ENCODE peak calls at places on chromosomes 13 and 19, in nine cellular contexts. V is transverse colon; N is PC-3; S is ovary; L is heart right ventricle; Q is SK-N-SH; H is CD4-positive, alpha-beta T cell; F is tibial nerve; R is OCI-LY7. P is an unnamed sample. For H3K9me3, the result is how much of the 10 kb centered on the place peaks cover.

GRCh38 chr13:97011446-97012131 is 17.3 kb upstream of the OXGR1 start:
- DNase-seq in V (no peak), N (no peak), S (no peak), L (no peak), Q (no peak), H (no peak), F (no peak), R (no peak), P (no peak)

GRCh38 chr19:30662211-30662861 is 290.2 kb downstream of the ZNF536 start:
- DNase-seq in V (no peak), N (no peak), S (no peak), L (no peak), Q (no peak), H (no peak), F (no peak), R (no peak), P (no peak)

GRCh38 chr19:10612515-10613119 is 12.7 kb upstream of the SLC44A2 start:
- DNase-seq in V (peak), N (no peak), S (no peak), L (peak), Q (peak), H (no peak), F (peak), R (no peak), P (no peak)

GRCh38 chr13:102729560-102730275 is 34.9 kb upstream of the METTL21C start:
- DNase-seq in V (no peak), N (peak), S (no peak), L (no peak), Q (no peak), H (no peak), F (no peak), R (no peak), P (no peak)

GRCh38 chr19:2848625-2849024 is 7.3 kb downstream of the ZNF555 start:
- DNase-seq in V (no peak), N (no peak), S (no peak), L (no peak), Q (no peak), H (no peak), F (no peak), R (no peak), P (no peak)

GRCh38 chr13:113110852-113111315 is 5.3 kb downstream of the F7 start:
- DNase-seq in V (peak), N (no peak), S (no peak), L (no peak), Q (peak), H (no peak), F (no peak), R (no peak), P (peak)

GRCh38 chr19:55647732-55648656 is at the start of gene CCDC106:
- DNase-seq in V (peak), N (peak), S (peak), L (peak), Q (peak), H (no peak), F (peak), R (peak), P (no peak)

GRCh38 chr13:34349091-34349722 is 531.3 kb downstream of the RFC3 start:
- DNase-seq in V (peak), N (peak), S (no peak), L (peak), Q (no peak), H (no peak), F (peak), R (no peak), P (no peak)

GRCh38 chr19:29741226-29741625 is 26.2 kb upstream of the C19orf12 start:
- DNase-seq in V (no peak), N (no peak), S (no peak), L (no peak), Q (no peak), H (no peak), F (no peak), R (no peak), P (no peak)

GRCh38 chr13:20340759-20341161 is 108.6 kb upstream of the GJB6 start:
- DNase-seq in V (no peak), N (no peak), S (no peak), L (no peak), Q (no peak), H (no peak), F (peak), R (no peak), P (no peak)

GRCh38 chr13:33787051-33787591 is 30.8 kb upstream of the RFC3 start:
- DNase-seq in V (no peak), N (no peak), S (no peak), L (no peak), Q (peak), H (no peak), F (no peak), R (peak), P (no peak)

GRCh38 chr19:45924891-45925447 is 10.4 kb upstream of the NANOS2 start:
- DNase-seq in V (no peak), N (peak), S (no peak), L (no peak), Q (no peak), H (no peak), F (no peak), R (no peak), P (no peak)

GRCh38 chr19:49475995-49476880 is 2.2 kb downstream of the FLT3LG start:
- DNase-seq in V (no peak), N (no peak), S (no peak), L (no peak), Q (peak), H (peak), F (no peak), R (peak), P (peak)

GRCh38 chr19:18304194-18304495 is 18.7 kb downstream of the LSM4 start:
- DNase-seq in V (no peak), N (no peak), S (no peak), L (no peak), Q (no peak), H (no peak), F (no peak), R (peak), P (no peak)

GRCh38 chr19:329876-330275 is 14.7 kb downstream of the MIER2 start:
- DNase-seq in V (no peak), N (no peak), S (no peak), L (no peak), Q (no peak), H (no peak), F (no peak), R (no peak), P (no peak)

GRCh38 chr13:112714772-112715569 is 25.1 kb downstream of the ATP11A start:
- DNase-seq in V (no peak), N (no peak), S (no peak), L (no peak), Q (no peak), H (no peak), F (no peak), R (no peak), P (no peak)

GRCh38 chr19:22784051-22784450 is at the start of gene ZNF99:
- DNase-seq in V (no peak), N (no peak), S (peak), L (peak), Q (no peak), H (no peak), F (peak), R (no peak), P (no peak)
- H3K9me3 ChIP-seq in V (under half), N (under half), S (under half), L (under half), Q (under half), H (under half), F (under half), R (under half), P (under half)

DNA sequence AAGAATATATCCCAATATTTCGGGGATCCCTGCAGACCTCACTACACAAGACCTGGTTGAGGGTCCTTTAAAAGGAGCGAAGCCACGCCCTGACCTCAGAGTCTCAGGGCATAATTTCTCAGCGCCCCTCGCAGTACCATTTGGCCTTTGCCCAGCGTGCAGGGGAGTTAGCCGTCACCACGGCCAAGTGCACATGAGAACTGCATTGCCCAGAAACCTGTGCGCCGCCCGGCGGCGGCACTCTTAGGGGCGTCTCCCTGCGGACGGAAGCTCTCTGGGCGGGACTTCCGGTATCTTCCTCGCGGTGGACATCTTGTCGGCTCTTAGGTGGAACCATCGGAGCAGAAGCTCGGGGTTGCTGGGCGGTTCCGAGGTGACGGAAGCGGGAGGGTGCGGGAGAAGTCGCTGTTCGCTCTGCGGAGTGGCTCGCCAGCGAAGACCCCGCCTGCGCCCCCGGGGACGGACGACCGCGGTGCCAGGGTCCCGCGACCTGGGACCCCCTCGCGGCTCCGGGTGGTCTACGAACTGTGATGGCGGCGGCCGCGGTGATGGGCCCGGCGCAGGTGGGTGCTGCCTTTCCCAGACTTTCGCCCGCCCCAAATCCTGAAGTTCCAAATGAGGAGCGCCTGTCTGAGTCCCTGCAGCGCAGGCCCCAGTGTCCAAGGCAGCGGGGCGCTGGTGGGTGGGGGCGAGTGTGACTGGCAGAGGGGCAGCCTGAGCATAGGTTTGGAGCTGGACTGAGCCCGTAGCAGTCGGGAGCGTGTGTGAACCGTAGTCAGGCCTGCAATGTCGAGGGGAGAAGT is at the start of gene ZNF134:
- DNase-seq in V (peak), N (peak), S (peak), L (peak), Q (peak), H (peak), F (peak), R (peak), P (peak)
- H3K9me3 ChIP-seq in V (under half), N (under half), S (under half), L (half or more), Q (under half), H (half or more), F (under half), R (under half), P (under half)

GRCh38 chr19:35160629-35161433 is 6.3 kb downstream of the FXYD5 start:
- DNase-seq in V (no peak), N (no peak), S (no peak), L (no peak), Q (no peak), H (no peak), F (no peak), R (no peak), P (no peak)

GRCh38 chr19:35165200-35166058 is 10.9 kb downstream of the FXYD5 start:
- DNase-seq in V (no peak), N (no peak), S (no peak), L (no peak), Q (no peak), H (no peak), F (no peak), R (no peak), P (no peak)

GRCh38 chr19:35161434-35161743 is 6.9 kb downstream of the FXYD5 start:
- DNase-seq in V (no peak), N (no peak), S (no peak), L (no peak), Q (no peak), H (no peak), F (no peak), R (no peak), P (no peak)

GRCh38 chr19:35164418-35164817 is 9.9 kb downstream of the FXYD5 start:
- DNase-seq in V (no peak), N (no peak), S (no peak), L (no peak), Q (no peak), H (no peak), F (no peak), R (no peak), P (no peak)

GRCh38 chr19:35162471-35163326 is 8.2 kb downstream of the FXYD5 start:
- DNase-seq in V (no peak), N (peak), S (no peak), L (no peak), Q (no peak), H (no peak), F (no peak), R (no peak), P (no peak)
- H3K9me3 ChIP-seq in V (under half), N (under half), S (under half), L (half or more), Q (under half), H (under half), F (under half), R (under half), P (under half)

DNA sequence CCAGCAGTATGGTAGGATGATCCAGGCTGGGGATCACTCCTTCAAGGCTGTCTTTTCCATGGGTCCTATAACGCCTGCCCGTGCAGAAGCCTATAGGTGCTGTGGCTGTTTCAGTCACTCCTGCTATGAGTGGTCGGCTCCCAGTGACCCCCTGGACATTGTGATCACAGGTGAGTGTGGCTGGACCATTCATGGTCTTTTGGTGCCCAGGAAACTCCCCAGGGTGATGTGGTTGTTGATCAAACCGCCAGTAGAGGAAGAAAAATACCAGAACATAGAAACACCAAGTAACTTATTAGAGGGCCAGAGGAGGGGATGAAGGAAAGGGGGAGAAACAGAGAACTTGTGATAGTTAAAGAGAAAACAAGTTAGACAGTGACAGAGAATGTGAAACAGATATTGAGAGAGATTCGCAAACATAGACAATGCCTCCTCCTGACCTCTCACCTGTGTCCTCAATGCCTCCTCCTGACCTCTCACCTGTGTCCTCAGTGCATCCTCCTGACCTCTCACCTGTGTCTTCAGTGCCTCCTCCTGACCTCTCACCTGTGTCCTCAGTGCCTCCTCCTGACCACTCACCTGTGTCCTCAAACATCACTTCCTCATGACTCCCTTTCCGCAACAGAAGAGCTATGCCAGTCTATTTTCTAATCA is 19.4 kb downstream of the LAIR2 start:
- DNase-seq in V (no peak), N (no peak), S (no peak), L (no peak), Q (no peak), H (no peak), F (no peak), R (no peak), P (no peak)
- H3K9me3 ChIP-seq in V (under half), N (under half), S (under half), L (under half), Q (under half), H (under half), F (under half), R (under half), P (under half)

GRCh38 chr19:52451241-52451640 is 2.1 kb upstream of the ZNF578 start:
- DNase-seq in V (no peak), N (no peak), S (no peak), L (no peak), Q (no peak), H (no peak), F (no peak), R (no peak), P (no peak)
- H3K9me3 ChIP-seq in V (under half), N (half or more), S (under half), L (half or more), Q (under half), H (half or more), F (under half), R (under half), P (under half)

DNA sequence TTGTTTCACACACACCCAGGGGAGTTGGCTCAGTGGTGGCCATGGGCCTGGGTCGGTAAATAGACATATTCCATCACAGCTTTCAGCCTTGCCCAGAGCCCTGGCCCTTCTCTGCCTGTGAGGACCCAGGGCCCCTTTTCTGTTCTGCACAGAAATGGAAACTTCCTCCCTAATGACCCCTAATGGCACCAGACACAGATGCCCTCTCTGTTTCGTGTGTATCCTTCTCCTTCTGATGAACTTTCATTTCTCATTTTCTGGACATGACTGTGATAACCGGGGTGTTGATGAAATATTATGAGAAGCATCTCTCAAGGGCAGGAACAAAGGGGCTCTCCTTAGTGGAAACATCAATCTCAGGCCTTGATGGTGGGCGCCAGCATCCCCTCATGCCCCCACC is 12.8 kb downstream of the LILRA1 start:
- DNase-seq in V (no peak), N (no peak), S (no peak), L (no peak), Q (no peak), H (no peak), F (no peak), R (no peak), P (no peak)
- H3K9me3 ChIP-seq in V (under half), N (under half), S (under half), L (under half), Q (under half), H (under half), F (under half), R (under half), P (under half)

DNA sequence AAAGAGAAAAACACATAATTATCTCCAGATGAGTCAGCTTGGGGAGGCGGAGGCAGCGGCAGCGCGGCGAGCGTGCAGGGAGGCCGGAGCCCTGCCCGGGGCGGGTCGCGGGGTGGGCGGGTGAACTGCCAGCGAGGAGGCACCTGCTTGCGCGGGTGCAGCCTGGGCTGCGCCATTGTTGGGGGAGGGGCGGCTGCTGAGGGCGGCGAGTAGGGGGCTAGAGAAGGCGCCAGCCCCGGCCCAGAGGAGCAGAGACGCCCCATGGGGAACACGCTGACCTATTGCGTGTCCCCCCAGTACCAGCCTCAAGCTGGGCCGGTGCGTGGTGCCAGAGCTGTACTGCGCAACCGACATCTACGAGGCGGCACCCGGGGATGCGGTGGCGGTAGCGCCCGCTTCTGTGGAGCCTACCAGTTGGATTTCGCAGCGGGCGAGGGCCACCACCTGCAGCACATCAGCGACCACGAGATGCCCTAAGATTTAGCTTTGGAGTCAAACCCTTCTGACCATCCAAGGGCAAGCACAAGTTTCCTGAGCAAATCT is 16.7 kb downstream of the ZNF100 start:
- DNase-seq in V (no peak), N (no peak), S (peak), L (no peak), Q (peak), H (no peak), F (no peak), R (no peak), P (no peak)
- H3K9me3 ChIP-seq in V (under half), N (under half), S (under half), L (under half), Q (under half), H (under half), F (under half), R (under half), P (under half)